ENCODE peak calls at places on chromosome 22, in seven cellular contexts. S is ovary, D is tibial nerve, A is K562, W is gastrocnemius medialis, X is adrenal gland, H is vagina. J is an unnamed sample.
A peak's percentile ranks its signal among the peaks of the same experiment; 100 is the strongest.

GRCh38 chr22:31646186-31647019 is 15.6 kb downstream of the PISD start:
- DNase-seq in S (no peak), D (no peak), A (no peak), W (no peak), X (peak; percentile 89), H (no peak), J (no peak)

GRCh38 chr22:27487600-27488450 is 313.7 kb downstream of the MN1 start:
- DNase-seq in S (no peak), D (no peak), A (no peak), W (no peak), X (no peak), H (no peak), J (peak; percentile 59)

GRCh38 chr22:23969071-23969470 is 2.4 kb downstream of the DDTL start:
- DNase-seq in S (no peak), D (no peak), A (peak; percentile 1), W (no peak), X (no peak), H (no peak), J (no peak)

GRCh38 chr22:48589901-48590300 is 1237.8 kb downstream of the BRD1 start:
- DNase-seq in S (no peak), D (no peak), A (no peak), W (no peak), X (no peak), H (no peak), J (no peak)

GRCh38 chr22:26169312-26170111 is at the start of gene SEZ6L:
- DNase-seq in S (peak; percentile 14), D (no peak), A (no peak), W (no peak), X (no peak), H (peak; percentile 56), J (peak; percentile 84)

GRCh38 chr22:26428515-26429457 is at the start of gene ASPHD2:
- DNase-seq in S (peak; percentile 61), D (peak; percentile 23), A (peak; percentile 72), W (no peak), X (peak; percentile 29), H (no peak), J (peak; percentile 47)

GRCh38 chr22:36862251-36863242 is 1.7 kb downstream of the NCF4 start:
- DNase-seq in S (no peak), D (no peak), A (no peak), W (no peak), X (peak; percentile 26), H (no peak), J (no peak)

GRCh38 chr22:29309332-29310064 is 3.0 kb downstream of the GAS2L1 start:
- DNase-seq in S (peak; percentile 41), D (no peak), A (peak; percentile 32), W (no peak), X (peak; percentile 80), H (no peak), J (peak; percentile 52)

GRCh38 chr22:19696504-19697276 is 17.6 kb upstream of the SEPTIN5 start:
- DNase-seq in S (no peak), D (no peak), A (peak; percentile 14), W (no peak), X (no peak), H (no peak), J (no peak)

GRCh38 chr22:41256254-41256897 is 15.6 kb upstream of the CHADL start:
- DNase-seq in S (no peak), D (no peak), A (no peak), W (no peak), X (peak; percentile 40), H (no peak), J (peak; percentile 71)

GRCh38 chr22:41256898-41257260 is 16.1 kb upstream of the CHADL start:
- DNase-seq in S (no peak), D (no peak), A (no peak), W (no peak), X (no peak), H (no peak), J (no peak)

GRCh38 chr22:49325531-49326395 is 501.9 kb downstream of the BRD1 start:
- DNase-seq in S (no peak), D (no peak), A (no peak), W (no peak), X (no peak), H (peak; percentile 65), J (peak; percentile 50)

GRCh38 chr22:40666151-40666848 is 13.0 kb upstream of the MCHR1 start:
- DNase-seq in S (peak; percentile 75), D (no peak), A (peak; percentile 2), W (no peak), X (peak; percentile 48), H (no peak), J (no peak)

GRCh38 chr22:30423959-30424380 is 1.6 kb upstream of the MTFP1 start:
- DNase-seq in S (peak; percentile 99), D (peak; percentile 99), A (peak; percentile 96), W (peak; percentile 99), X (peak; percentile 99), H (peak; percentile 100), J (peak; percentile 98)

GRCh38 chr22:30422481-30423295 is 2.9 kb upstream of the MTFP1 start:
- DNase-seq in S (peak; percentile 50), D (peak; percentile 65), A (peak; percentile 40), W (peak; percentile 79), X (peak; percentile 91), H (peak; percentile 96), J (no peak)

GRCh38 chr22:30423296-30423958 is 2.1 kb upstream of the MTFP1 start:
- DNase-seq in S (no peak), D (no peak), A (no peak), W (no peak), X (no peak), H (peak; percentile 93), J (no peak)

GRCh38 chr22:30420401-30421178 is 5.0 kb upstream of the MTFP1 start:
- DNase-seq in S (no peak), D (no peak), A (peak; percentile 32), W (no peak), X (no peak), H (no peak), J (no peak)

GRCh38 chr22:30421695-30422480 is 3.7 kb upstream of the MTFP1 start:
- DNase-seq in S (no peak), D (no peak), A (peak; percentile 77), W (no peak), X (no peak), H (no peak), J (no peak)
- H3K4me3 ChIP-seq in S (no peak overlapping the region), D (no peak overlapping the region), A (peak overlapping the region; percentile 59), W (peak overlapping the region; percentile 60), X (no peak overlapping the region), H (no peak overlapping the region), J (no peak overlapping the region)

GRCh38 chr22:17542452-17542851 is 20.8 kb upstream of the SLC25A18 start:
- DNase-seq in S (no peak), D (no peak), A (no peak), W (no peak), X (no peak), H (no peak), J (no peak)

GRCh38 chr22:17537155-17537554 is 26.1 kb upstream of the SLC25A18 start:
- DNase-seq in S (no peak), D (no peak), A (no peak), W (no peak), X (no peak), H (no peak), J (no peak)

GRCh38 chr22:17540481-17540880 is 22.8 kb upstream of the SLC25A18 start:
- DNase-seq in S (no peak), D (no peak), A (peak; percentile 67), W (no peak), X (no peak), H (no peak), J (no peak)

GRCh38 chr22:17536269-17536668 is 27.0 kb upstream of the SLC25A18 start:
- DNase-seq in S (no peak), D (no peak), A (no peak), W (no peak), X (peak; percentile 30), H (no peak), J (no peak)

DNA sequence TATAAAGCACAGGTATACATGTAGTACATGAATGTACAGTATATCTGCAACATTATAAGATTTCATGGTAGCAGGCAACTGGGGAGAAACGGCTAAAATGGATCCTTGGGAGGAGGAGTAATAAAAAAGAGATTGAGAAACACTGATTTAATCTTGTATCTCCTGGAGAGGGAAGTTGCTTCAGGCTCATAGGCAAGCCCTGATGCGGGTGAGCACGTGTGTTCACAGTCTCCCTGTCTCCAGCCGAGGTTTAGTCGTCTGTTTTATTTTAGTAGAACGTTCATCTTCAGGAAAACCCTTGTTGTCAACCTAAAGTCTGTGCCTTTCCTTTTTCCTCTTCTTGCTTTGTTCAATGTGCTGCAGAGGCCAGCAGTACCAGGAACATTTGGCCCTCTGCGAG is 21.8 kb upstream of the SLC25A18 start:
- DNase-seq in S (no peak), D (no peak), A (no peak), W (no peak), X (no peak), H (no peak), J (no peak)
- H3K36me3 ChIP-seq in S (no peaks in the 10 kb centered on the region), D (no peaks in the 10 kb centered on the region), A (no peaks in the 10 kb centered on the region), W (no peaks in the 10 kb centered on the region), X (no peaks in the 10 kb centered on the region), H (no peaks in the 10 kb centered on the region), J (peaks cover 32% of the 10 kb centered on the region)

GRCh38 chr22:43396934-43397457 is 14.8 kb upstream of the MPPED1 start:
- DNase-seq in S (no peak), D (no peak), A (no peak), W (no peak), X (no peak), H (no peak), J (peak; percentile 74)
- TF ChIP-seq POLR2A in S (no peak), D (no peak), A (no peak), W (no peak), X (no peak), H (no peak), J (no peak)

GRCh38 chr22:39662677-39663034 is 92.1 kb downstream of the CACNA1I start:
- DNase-seq in S (no peak), D (no peak), A (no peak), W (no peak), X (no peak), H (no peak), J (no peak)

GRCh38 chr22:39664485-39665200 is 94.1 kb downstream of the CACNA1I start:
- DNase-seq in S (no peak), D (no peak), A (peak; percentile 94), W (no peak), X (no peak), H (no peak), J (peak; percentile 60)

GRCh38 chr22:39663751-39664150 is 93.2 kb downstream of the CACNA1I start:
- DNase-seq in S (no peak), D (no peak), A (no peak), W (no peak), X (no peak), H (no peak), J (peak; percentile 72)

GRCh38 chr22:39661501-39661841 is 90.9 kb downstream of the CACNA1I start:
- DNase-seq in S (no peak), D (no peak), A (no peak), W (no peak), X (no peak), H (no peak), J (no peak)

DNA sequence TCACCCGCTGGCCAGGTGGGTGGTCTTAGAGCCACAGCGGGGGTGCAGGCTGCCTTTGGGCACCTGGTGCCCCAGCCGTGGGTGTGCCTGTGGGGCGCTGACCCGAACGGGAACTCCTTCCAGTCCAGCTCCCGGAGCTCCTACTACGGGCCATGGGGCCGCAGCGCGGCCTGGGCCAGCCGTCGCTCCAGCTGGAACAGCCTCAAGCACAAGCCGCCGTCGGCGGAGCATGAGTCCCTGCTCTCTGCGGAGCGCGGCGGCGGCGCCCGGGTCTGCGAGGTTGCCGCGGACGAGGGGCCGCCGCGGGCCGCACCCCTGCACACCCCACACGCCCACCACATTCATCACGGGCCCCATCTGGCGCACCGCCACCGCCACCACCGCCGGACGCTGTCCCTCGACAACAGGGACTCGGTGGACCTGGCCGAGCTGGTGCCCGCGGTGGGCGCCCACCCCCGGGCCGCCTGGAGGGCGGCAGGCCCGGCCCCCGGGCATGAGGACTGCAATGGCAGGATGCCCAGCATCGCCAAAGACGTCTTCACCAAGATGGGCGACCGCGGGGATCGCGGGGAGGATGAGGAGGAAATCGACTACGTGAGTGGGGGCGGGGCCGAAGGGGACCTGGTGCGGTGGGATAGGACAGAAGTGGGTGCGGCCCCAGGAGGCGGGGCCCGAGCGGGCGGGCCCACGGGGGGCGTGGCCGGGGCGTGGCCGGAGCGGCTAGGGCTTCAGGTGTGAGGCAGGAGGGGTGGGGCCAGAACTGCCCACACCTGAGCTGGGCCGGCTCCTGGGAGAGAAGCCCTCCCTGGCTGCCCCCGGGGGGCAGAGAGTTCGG is 91.5 kb downstream of the CACNA1I start:
- DNase-seq in S (no peak), D (no peak), A (peak; percentile 82), W (no peak), X (no peak), H (no peak), J (no peak)
- H3K4me3 ChIP-seq in S (no peak overlapping the region), D (no peak overlapping the region), A (peak overlapping the region; percentile 33), W (no peak overlapping the region), X (no peak overlapping the region), H (peak overlapping the region; percentile 17), J (peak overlapping the region; percentile 29)